ENCODE peak calls at places on chromosomes 11 and 22, in ten cellular contexts. N is erythroblast; D is cardiac muscle cell; E is DMS 273 treated with DMSO at 0.1 percent for 48 hours; S is naive thymus-derived CD4-positive, alpha-beta T cell; V is kidney; I is fibroblast of the aortic adventitia; C is glutamatergic neuron; X is cerebellum; Z is EL. W is an unnamed sample.

GRCh38 chr11:32852142-32852541 is 22.4 kb downstream of the PRRG4 start:
- DNase-seq in S (no peak), V (no peak), C (no peak), N (no peak), Z (peak; percentile 37), I (peak; percentile 68), X (no peak), D (no peak), E (no peak), W (no peak)

GRCh38 chr11:35126000-35126878 is 12.7 kb upstream of the CD44 start:
- DNase-seq in Z (no peak), E (no peak), I (no peak), V (no peak), S (no peak), C (no peak), N (no peak), X (no peak), D (no peak), W (no peak)

GRCh38 chr11:102225689-102226562 is 91.4 kb upstream of the BIRC3 start:
- DNase-seq in N (no peak), I (peak; percentile 85), E (no peak), V (no peak), X (no peak), D (no peak), C (no peak), Z (peak; percentile 97), S (no peak), W (no peak)

GRCh38 chr11:9662273-9662672 is 1.6 kb upstream of the SWAP70 start:
- DNase-seq in I (no peak), V (no peak), X (no peak), E (no peak), S (no peak), D (no peak), Z (no peak), C (no peak), N (no peak), W (no peak)

GRCh38 chr11:2098691-2099522 is 40.3 kb downstream of the IGF2 start:
- DNase-seq in S (no peak), C (no peak), N (no peak), X (no peak), Z (no peak), E (no peak), I (no peak), V (peak; percentile 73), D (no peak), W (no peak)

GRCh38 chr11:299951-300735 is 817 bp upstream of the IFITM5 start:
- DNase-seq in Z (no peak), N (no peak), D (peak; percentile 38), S (no peak), C (peak; percentile 56), V (peak; percentile 81), E (no peak), I (peak; percentile 68), X (no peak), W (no peak)

GRCh38 chr11:5038336-5038735 is 8.0 kb upstream of the OR52J3 start:
- DNase-seq in V (no peak), X (peak; percentile 49), S (no peak), E (no peak), I (no peak), Z (no peak), C (no peak), D (no peak), N (no peak), W (no peak)

GRCh38 chr22:49052023-49052538 is 775.6 kb downstream of the BRD1 start:
- DNase-seq in N (no peak), S (no peak), D (no peak), C (no peak), X (no peak), I (no peak), Z (no peak), V (peak; percentile 83), E (no peak), W (no peak)

GRCh38 chr11:133955091-133955846 is 1.5 kb downstream of the IGSF9B start:
- DNase-seq in D (peak; percentile 57), I (no peak), N (no peak), X (peak; percentile 86), S (no peak), C (peak; percentile 58), Z (no peak), E (no peak), V (no peak), W (peak; percentile 62)

GRCh38 chr11:12680246-12680939 is 6.2 kb downstream of the TEAD1 start:
- DNase-seq in C (peak; percentile 83), V (peak; percentile 93), X (peak; percentile 15), Z (peak; percentile 90), N (peak; percentile 52), I (peak; percentile 94), S (no peak), E (peak; percentile 75), D (peak; percentile 93), W (peak; percentile 92)

GRCh38 chr22:42820075-42820763 is 36.9 kb downstream of the ARFGAP3 start:
- DNase-seq in X (peak; percentile 36), C (no peak), E (no peak), S (no peak), Z (peak; percentile 88), V (no peak), I (peak; percentile 90), N (no peak), D (peak; percentile 42), W (no peak)

GRCh38 chr11:118953265-118953664 is 2.8 kb upstream of the UPK2 start:
- DNase-seq in X (peak; percentile 84), N (no peak), Z (no peak), V (peak; percentile 4), D (no peak), E (peak; percentile 11), I (no peak), C (peak; percentile 80), S (no peak), W (no peak)

GRCh38 chr11:19853016-19853415 is 140.4 kb downstream of the NAV2 start:
- DNase-seq in E (no peak), Z (peak; percentile 42), N (no peak), C (no peak), S (no peak), X (no peak), D (no peak), V (no peak), I (peak; percentile 40), W (no peak)

GRCh38 chr11:72856551-72857342 is 42.5 kb downstream of the ATG16L2 start:
- DNase-seq in D (no peak), V (no peak), I (peak; percentile 73), Z (no peak), X (no peak), S (no peak), N (no peak), C (no peak), E (no peak), W (no peak)

GRCh38 chr22:26131755-26132154 is 37.5 kb upstream of the SEZ6L start:
- DNase-seq in V (no peak), E (no peak), X (no peak), D (no peak), I (no peak), C (no peak), Z (no peak), N (no peak), S (no peak), W (no peak)

W was measured in SW480.